ENCODE peak calls at places on chromosomes 13 and 19, in six cellular contexts. V is stimulated activated CD8-positive, alpha-beta memory T cell treated with anti-CD3 and anti-CD28 coated beads, Interleukin-4, amount 100 ng/mL, for 4 hours; S is stimulated activated effector memory CD8-positive, alpha-beta T cell treated with anti-CD3 and anti-CD28 coated beads, Interleukin-12 subunit alpha, Interleukin-12 subunit beta, amount 100 ng/mL, for 72 hours; J is fibroblast of lung; E is mesenchymal stem cell; Y is A549. H is an unnamed sample.

GRCh38 chr13:101700598-101700997 is 248.1 kb downstream of the ITGBL1 start:
- DNase-seq in J (peak; percentile 83), Y (no peak), S (no peak), E (no peak), V (no peak), H (no peak)

GRCh38 chr13:44895584-44895983 is 93.7 kb downstream of the NUFIP1 start:
- DNase-seq in J (no peak), E (no peak), S (no peak), V (no peak), Y (no peak), H (no peak)

GRCh38 chr19:50325310-50326100 is 3.7 kb downstream of the KCNC3 start:
- DNase-seq in V (no peak), J (peak; percentile 20), Y (peak; percentile 99), E (peak; percentile 17), S (peak; percentile 90), H (peak; percentile 87)

GRCh38 chr19:57465680-57466381 is 8.9 kb upstream of the VN1R1 start:
- DNase-seq in E (peak; percentile 26), Y (peak; percentile 28), V (no peak), S (no peak), J (peak; percentile 33), H (peak; percentile 76)

GRCh38 chr13:54950546-54950945 is 1921.9 kb downstream of the OLFM4 start:
- DNase-seq in Y (no peak), S (no peak), E (no peak), J (no peak), V (no peak), H (no peak)

GRCh38 chr13:90713436-90714133 is 633.9 kb upstream of the MIR17HG start:
- DNase-seq in E (no peak), V (no peak), Y (no peak), S (no peak), J (no peak), H (no peak)

GRCh38 chr13:36362251-36362650 is 16.1 kb upstream of the SPART start:
- DNase-seq in J (peak; percentile 87), E (peak; percentile 69), V (no peak), S (no peak), Y (no peak), H (peak; percentile 64)

GRCh38 chr19:18750295-18750970 is 40.7 kb downstream of the COMP start:
- DNase-seq in E (no peak), Y (no peak), J (no peak), S (no peak), V (no peak), H (no peak)

GRCh38 chr19:3479177-3479818 is 1.0 kb downstream of the SMIM24 start:
- DNase-seq in S (peak; percentile 65), J (no peak), Y (no peak), E (no peak), V (no peak), H (peak; percentile 5)

GRCh38 chr13:23321534-23322241 is 111.8 kb downstream of the SACS start:
- DNase-seq in E (peak; percentile 93), J (peak; percentile 90), V (no peak), S (peak; percentile 49), Y (peak; percentile 49), H (peak; percentile 93)

GRCh38 chr13:27765650-27766049 is 26.6 kb upstream of the GSX1 start:
- DNase-seq in E (no peak), J (no peak), S (no peak), Y (no peak), V (no peak), H (no peak)

GRCh38 chr19:58572818-58573657 is at the start of gene MZF1:
- DNase-seq in S (peak; percentile 100), V (peak; percentile 99), Y (peak; percentile 100), E (peak; percentile 100), J (peak; percentile 100), H (peak; percentile 100)

GRCh38 chr13:30607908-30608307 is 9.8 kb upstream of the USPL1 start:
- DNase-seq in S (peak; percentile 70), Y (no peak), J (no peak), V (peak; percentile 36), E (no peak), H (no peak)

GRCh38 chr13:32969516-32969941 is 46.7 kb upstream of the KL start:
- DNase-seq in V (no peak), E (peak; percentile 80), Y (no peak), J (peak; percentile 51), S (no peak), H (no peak)

GRCh38 chr13:58151452-58151851 is 519.9 kb downstream of the PCDH17 start:
- DNase-seq in E (peak; percentile 5), V (no peak), J (peak; percentile 31), S (no peak), Y (no peak), H (no peak)

GRCh38 chr19:41352609-41353465 is 885 bp downstream of the TGFB1 start:
- DNase-seq in J (peak; percentile 48), Y (peak; percentile 99), V (peak; percentile 46), E (peak; percentile 73), S (peak; percentile 90), H (peak; percentile 49)

GRCh38 chr13:20191311-20191901 is 1.3 kb downstream of the GJB2 start:
- DNase-seq in Y (no peak), S (peak; percentile 49), J (no peak), E (no peak), V (no peak), H (peak; percentile 72)

GRCh38 chr13:84912720-84913119 is 886.5 kb downstream of the SLITRK6 start:
- DNase-seq in V (no peak), J (no peak), Y (no peak), S (no peak), E (no peak), H (no peak)

GRCh38 chr19:30361107-30361447 is 11.1 kb upstream of the ZNF536 start:
- DNase-seq in J (no peak), S (no peak), E (no peak), Y (no peak), V (no peak), H (no peak)

GRCh38 chr19:28242317-28242927 is 970.5 kb downstream of the UQCRFS1 start:
- DNase-seq in V (no peak), J (peak; percentile 1), S (peak; percentile 49), E (no peak), Y (peak; percentile 23), H (no peak)

GRCh38 chr19:2354670-2355069 is 5.4 kb upstream of the TMPRSS9 start:
- DNase-seq in S (no peak), V (no peak), J (no peak), E (no peak), Y (no peak), H (no peak)

GRCh38 chr13:37039908-37040307 is 19.6 kb downstream of the SUPT20H start:
- DNase-seq in S (no peak), Y (no peak), J (no peak), E (no peak), V (no peak), H (no peak)

GRCh38 chr13:79589605-79590511 is 108.9 kb downstream of the NDFIP2 start:
- DNase-seq in Y (no peak), V (no peak), S (no peak), E (no peak), J (no peak), H (peak; percentile 38)

GRCh38 chr13:64130600-64130999 is 2715.0 kb upstream of the PCDH20 start:
- DNase-seq in V (no peak), J (no peak), E (no peak), S (no peak), Y (no peak), H (no peak)

GRCh38 chr19:47824396-47824795 is 2.7 kb downstream of the CRX start:
- DNase-seq in Y (no peak), S (no peak), J (no peak), E (no peak), V (no peak), H (no peak)

GRCh38 chr13:53941588-53942190 is 913.1 kb downstream of the OLFM4 start:
- DNase-seq in Y (no peak), S (no peak), E (no peak), J (no peak), V (no peak), H (no peak)

GRCh38 chr13:50116430-50116973 is 101.3 kb downstream of the KCNRG start:
- DNase-seq in S (no peak), J (peak; percentile 8), V (no peak), E (no peak), Y (no peak), H (peak; percentile 53)

GRCh38 chr19:3132971-3133792 is 2.7 kb upstream of the GNA15 start:
- DNase-seq in E (no peak), V (peak; percentile 45), J (no peak), Y (no peak), S (peak; percentile 88), H (no peak)

GRCh38 chr19:34134190-34135032 is 37.9 kb upstream of the LSM14A start:
- DNase-seq in J (peak; percentile 73), S (peak; percentile 96), Y (peak; percentile 99), E (peak; percentile 60), V (peak; percentile 73), H (peak; percentile 80)

GRCh38 chr13:111905609-111905945 is 161.4 kb upstream of the SOX1 start:
- DNase-seq in J (no peak), V (no peak), Y (no peak), S (no peak), E (no peak), H (no peak)

GRCh38 chr13:75226092-75226491 is 255.9 kb downstream of the TBC1D4 start:
- DNase-seq in S (no peak), V (no peak), J (no peak), E (no peak), Y (no peak), H (peak; percentile 50)

GRCh38 chr13:111177803-111178389 is 62.8 kb downstream of the ARHGEF7 start:
- DNase-seq in V (no peak), E (peak; percentile 57), J (peak; percentile 64), Y (no peak), S (no peak), H (no peak)

GRCh38 chr19:15971217-15971616 is 22.4 kb downstream of the OR10H4 start:
- DNase-seq in J (no peak), S (peak; percentile 26), Y (no peak), V (no peak), E (no peak), H (no peak)

GRCh38 chr19:53865523-53865917 is 2.2 kb upstream of the MYADM start:
- DNase-seq in V (no peak), E (peak; percentile 18), J (no peak), Y (peak; percentile 43), S (no peak), H (no peak)

H was measured in PC-3.